ENCODE peak calls at places on chromosomes 16 and 17, in eight cellular contexts. A is non-pigmented ciliary epithelial cell, Q is LoVo, T is A549, Z is GM10248, C is DMS79, V is heart right ventricle, X is stomach. N is an unnamed sample.

GRCh38 chr16:85178006-85178591 is 65.8 kb upstream of the CIBAR2 start:
- DNase-seq in A (no peak), Q (no peak), T (no peak), Z (no peak), C (no peak), V (no peak), X (no peak), N (no peak)

GRCh38 chr16:31452631-31453106 is 6.6 kb upstream of the ARMC5 start:
- DNase-seq in A (peak), Q (peak), T (peak), Z (no peak), C (no peak), V (no peak), X (no peak), N (peak)

GRCh38 chr17:30796016-30796415 is 28.5 kb downstream of the CRLF3 start:
- DNase-seq in A (no peak), Q (no peak), T (no peak), Z (peak), C (no peak), V (no peak), X (no peak), N (no peak)

GRCh38 chr17:56710986-56711385 is 117.5 kb downstream of the NOG start:
- DNase-seq in A (no peak), Q (no peak), T (no peak), Z (no peak), C (no peak), V (no peak), X (no peak), N (peak)

GRCh38 chr16:56547949-56548567 is 16.8 kb upstream of the MT4 start:
- DNase-seq in A (no peak), Q (no peak), T (no peak), Z (no peak), C (no peak), V (no peak), X (no peak), N (no peak)

GRCh38 chr16:4327782-4328579 is 12.1 kb downstream of the GLIS2 start:
- DNase-seq in A (no peak), Q (no peak), T (no peak), Z (peak), C (peak), V (peak), X (peak), N (peak)

GRCh38 chr17:83067071-83067717 is 12.2 kb upstream of the METRNL start:
- DNase-seq in A (no peak), Q (no peak), T (no peak), Z (no peak), C (no peak), V (peak), X (peak), N (no peak)

GRCh38 chr16:88831838-88832237 is 20.1 kb upstream of the APRT start:
- DNase-seq in A (no peak), Q (no peak), T (no peak), Z (no peak), C (no peak), V (no peak), X (no peak), N (no peak)

GRCh38 chr17:72176902-72177660 is 56.3 kb downstream of the SOX9 start:
- DNase-seq in A (no peak), Q (no peak), T (no peak), Z (no peak), C (no peak), V (no peak), X (no peak), N (no peak)